ENCODE peak calls at places on chromosomes 1 and 21, in six cellular contexts. M is transverse colon, S is thoracic aorta, V is heart left ventricle, Y is RWPE1, H is HFFc6. G is an unnamed sample.

GRCh38 chr1:52037402-52037814 is 3.8 kb upstream of the KTI12 start:
- DNase-seq in M (peak), S (no peak), V (no peak), Y (no peak), H (no peak), G (no peak)

GRCh38 chr1:33126411-33127000 is 45.6 kb downstream of the AZIN2 start:
- DNase-seq in M (no peak), S (no peak), V (no peak), Y (no peak), H (no peak), G (no peak)

GRCh38 chr1:227190321-227190720 is 128.0 kb downstream of the CDC42BPA start:
- DNase-seq in M (no peak), S (no peak), V (no peak), Y (no peak), H (no peak), G (no peak)

GRCh38 chr1:166740668-166741276 is 98.5 kb upstream of the POGK start:
- DNase-seq in M (no peak), S (no peak), V (no peak), Y (no peak), H (no peak), G (no peak)

GRCh38 chr1:51131185-51131584 is 29.2 kb downstream of the C1orf185 start:
- DNase-seq in M (no peak), S (no peak), V (no peak), Y (no peak), H (no peak), G (no peak)

GRCh38 chr1:228530086-228530758 is 43.0 kb downstream of the RNF187 start:
- DNase-seq in M (no peak), S (no peak), V (no peak), Y (no peak), H (no peak), G (no peak)

GRCh38 chr21:14685568-14685967 is 139.5 kb upstream of the SAMSN1 start:
- DNase-seq in M (no peak), S (no peak), V (no peak), Y (no peak), H (no peak), G (no peak)

GRCh38 chr1:13702425-13703127 is 2.6 kb downstream of the PRDM2 start:
- DNase-seq in M (peak), S (no peak), V (no peak), Y (no peak), H (no peak), G (no peak)

GRCh38 chr21:46545363-46545762 is 59.5 kb downstream of the S100B start:
- DNase-seq in M (no peak), S (no peak), V (no peak), Y (peak), H (peak), G (no peak)

GRCh38 chr1:10773376-10773775 is 23.1 kb downstream of the CASZ1 start:
- DNase-seq in M (no peak), S (no peak), V (no peak), Y (no peak), H (no peak), G (no peak)

GRCh38 chr1:245266105-245266504 is 111.3 kb downstream of the KIF26B start:
- DNase-seq in M (no peak), S (no peak), V (no peak), Y (no peak), H (no peak), G (no peak)

GRCh38 chr1:119449964-119450363 is 35.0 kb downstream of the HSD3B2 start:
- DNase-seq in M (no peak), S (no peak), V (no peak), Y (no peak), H (no peak), G (peak)

GRCh38 chr1:228837817-228838716 is 102.8 kb downstream of the RHOU start:
- DNase-seq in M (peak), S (no peak), V (no peak), Y (peak), H (peak), G (peak)

GRCh38 chr1:5980314-5981008 is 11.8 kb downstream of the NPHP4 start:
- DNase-seq in M (no peak), S (no peak), V (peak), Y (no peak), H (no peak), G (peak)

GRCh38 chr21:32329331-32329730 is 30.7 kb downstream of the MRAP start:
- DNase-seq in M (no peak), S (peak), V (no peak), Y (no peak), H (no peak), G (no peak)

GRCh38 chr1:183318433-183318832 is 99.7 kb downstream of the NMNAT2 start:
- DNase-seq in M (peak), S (peak), V (peak), Y (peak), H (peak), G (peak)

GRCh38 chr1:29247874-29248273 is 11.6 kb downstream of the PTPRU start:
- DNase-seq in M (no peak), S (no peak), V (no peak), Y (no peak), H (no peak), G (no peak)

GRCh38 chr1:201266276-201266675 is 17.0 kb upstream of the PKP1 start:
- DNase-seq in M (no peak), S (no peak), V (no peak), Y (no peak), H (no peak), G (no peak)

GRCh38 chr1:101237229-101237837 is 514 bp downstream of the S1PR1 start:
- DNase-seq in M (no peak), S (no peak), V (no peak), Y (peak), H (peak), G (no peak)

GRCh38 chr1:14999441-14999840 is 154.1 kb upstream of the TMEM51 start:
- DNase-seq in M (no peak), S (no peak), V (no peak), Y (no peak), H (no peak), G (no peak)

GRCh38 chr1:1144122-1144842 is 28.4 kb upstream of the C1orf159 start:
- DNase-seq in M (peak), S (no peak), V (no peak), Y (no peak), H (no peak), G (no peak)

GRCh38 chr1:84428220-84428619 is 29.9 kb downstream of the DNASE2B start:
- DNase-seq in M (no peak), S (no peak), V (no peak), Y (no peak), H (no peak), G (no peak)

GRCh38 chr1:207316141-207316540 is 5.3 kb upstream of the CD55 start:
- DNase-seq in M (no peak), S (no peak), V (no peak), Y (no peak), H (no peak), G (no peak)

GRCh38 chr1:247331526-247332214 is at the start of gene ZNF496:
- DNase-seq in M (peak), S (peak), V (peak), Y (peak), H (peak), G (peak)

GRCh38 chr1:13699936-13700520 is at the start of gene PRDM2:
- DNase-seq in M (peak), S (no peak), V (peak), Y (peak), H (no peak), G (peak)

GRCh38 chr1:230878584-230878975 is 10.3 kb upstream of the C1orf198 start:
- DNase-seq in M (no peak), S (no peak), V (peak), Y (no peak), H (peak), G (no peak)

GRCh38 chr1:91533625-91534024 is 33.0 kb downstream of the CDC7 start:
- DNase-seq in M (no peak), S (no peak), V (no peak), Y (no peak), H (no peak), G (no peak)

GRCh38 chr1:180366386-180367068 is 135.8 kb downstream of the ACBD6 start:
- DNase-seq in M (no peak), S (no peak), V (no peak), Y (no peak), H (no peak), G (no peak)

GRCh38 chr1:31416101-31416736 is 3.2 kb downstream of the SERINC2 start:
- DNase-seq in M (no peak), S (no peak), V (no peak), Y (no peak), H (no peak), G (peak)

GRCh38 chr1:197951617-197952175 is 34.5 kb downstream of the LHX9 start:
- DNase-seq in M (no peak), S (no peak), V (no peak), Y (no peak), H (no peak), G (no peak)

GRCh38 chr1:234216116-234216703 is 157.0 kb upstream of the COA6 start:
- DNase-seq in M (no peak), S (no peak), V (no peak), Y (no peak), H (no peak), G (no peak)

GRCh38 chr1:149937779-149938178 is 1.1 kb upstream of the MTMR11 start:
- DNase-seq in M (no peak), S (no peak), V (no peak), Y (no peak), H (no peak), G (no peak)

GRCh38 chr1:153649137-153649866 is 9.2 kb upstream of the SNAPIN start:
- DNase-seq in M (no peak), S (no peak), V (no peak), Y (no peak), H (no peak), G (no peak)

GRCh38 chr1:202163281-202164270 is 3.2 kb upstream of the PTPN7 start:
- DNase-seq in M (no peak), S (no peak), V (no peak), Y (no peak), H (no peak), G (no peak)

GRCh38 chr1:189205863-189206262 is 1271.8 kb downstream of the BRINP3 start:
- DNase-seq in M (no peak), S (no peak), V (no peak), Y (no peak), H (no peak), G (no peak)
- TF ChIP-seq CTCF in M (no peak), S (no peak), V (no peak), Y (no peak), H (no peak), G (no peak)

DNA sequence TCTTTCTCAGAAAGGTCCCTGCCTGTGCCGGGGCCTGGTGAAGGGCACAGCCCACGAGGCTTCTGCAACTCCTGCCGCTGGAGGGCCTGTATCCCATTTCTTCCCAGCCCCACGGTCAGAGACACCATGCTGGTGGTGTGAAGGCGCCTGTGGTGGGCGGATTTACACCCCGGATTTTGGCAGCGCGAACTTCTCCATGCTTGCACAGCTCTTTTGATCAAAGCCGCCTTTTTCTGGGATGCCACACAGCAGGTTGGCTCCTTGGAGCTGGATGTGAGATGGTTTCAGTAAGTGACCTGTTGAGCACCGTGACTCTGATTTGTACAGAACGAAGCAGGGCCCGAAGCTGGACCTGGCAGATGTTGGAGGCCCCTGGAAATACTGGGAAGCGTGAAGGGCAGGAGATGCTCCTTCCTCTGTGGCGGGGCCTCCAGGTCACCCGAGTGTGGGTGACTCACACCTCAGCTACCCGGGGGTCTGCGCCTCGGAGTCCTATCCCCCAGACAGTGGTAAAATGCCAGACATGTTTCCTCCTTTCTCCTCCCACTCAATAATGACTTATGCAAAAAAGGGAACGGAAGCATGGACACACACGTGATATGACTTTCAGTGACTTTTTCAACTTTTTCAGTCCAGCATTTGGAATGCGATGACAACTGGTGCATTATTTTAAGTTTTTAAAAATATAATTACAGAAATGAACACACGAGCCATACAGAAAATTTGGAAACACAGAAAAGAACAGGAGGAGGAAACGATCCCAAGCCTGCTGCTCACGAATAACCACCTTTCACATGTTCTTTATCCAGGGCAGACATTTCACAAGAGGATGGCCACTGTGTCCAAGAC is 9.0 kb downstream of the UMODL1 start:
- DNase-seq in M (no peak), S (no peak), V (no peak), Y (no peak), H (no peak), G (no peak)
- TF ChIP-seq CTCF in M (no peak), S (no peak), V (no peak), Y (no peak), H (no peak), G (no peak)

DNA sequence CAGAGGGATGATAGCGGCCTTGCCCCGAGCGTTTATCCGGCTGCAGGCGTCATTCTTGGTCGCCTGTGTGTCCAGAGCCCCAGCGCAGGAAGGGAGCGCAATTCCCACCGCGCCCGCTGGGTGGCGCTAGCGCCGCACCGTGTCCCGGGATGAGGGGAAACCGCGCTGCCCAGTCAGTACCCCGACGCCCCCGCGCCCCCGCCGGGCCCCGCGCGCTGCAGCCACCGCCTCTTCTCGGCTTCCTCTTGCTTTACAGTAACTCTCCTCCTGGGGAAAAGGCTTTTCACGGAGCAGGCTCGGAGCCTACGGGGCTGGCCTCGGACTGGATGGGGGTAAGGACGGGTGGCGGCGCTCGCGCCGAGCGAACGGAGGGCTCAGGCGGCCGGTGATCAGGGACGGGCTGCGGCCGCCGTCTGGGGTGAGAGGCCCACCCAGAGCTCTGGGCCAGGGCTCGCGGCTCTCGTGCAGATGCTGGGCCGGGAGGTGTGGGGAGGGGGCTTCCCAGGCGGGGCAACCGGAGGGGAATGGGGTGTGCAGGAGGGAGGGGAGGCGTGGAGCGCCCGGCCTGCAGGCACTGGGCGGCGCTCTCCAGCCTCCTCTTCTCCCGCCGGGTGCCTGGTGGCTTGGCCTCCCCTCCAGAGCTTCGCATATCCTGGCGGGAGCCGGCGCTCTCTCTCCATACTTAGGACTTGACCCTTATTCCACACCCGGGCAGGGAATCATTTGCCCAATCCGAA is 29.8 kb downstream of the TEX35 start:
- DNase-seq in M (peak), S (no peak), V (peak), Y (peak), H (peak), G (peak)
- TF ChIP-seq CTCF in M (peak), S (peak), V (peak), Y (peak), H (peak), G (peak)

DNA sequence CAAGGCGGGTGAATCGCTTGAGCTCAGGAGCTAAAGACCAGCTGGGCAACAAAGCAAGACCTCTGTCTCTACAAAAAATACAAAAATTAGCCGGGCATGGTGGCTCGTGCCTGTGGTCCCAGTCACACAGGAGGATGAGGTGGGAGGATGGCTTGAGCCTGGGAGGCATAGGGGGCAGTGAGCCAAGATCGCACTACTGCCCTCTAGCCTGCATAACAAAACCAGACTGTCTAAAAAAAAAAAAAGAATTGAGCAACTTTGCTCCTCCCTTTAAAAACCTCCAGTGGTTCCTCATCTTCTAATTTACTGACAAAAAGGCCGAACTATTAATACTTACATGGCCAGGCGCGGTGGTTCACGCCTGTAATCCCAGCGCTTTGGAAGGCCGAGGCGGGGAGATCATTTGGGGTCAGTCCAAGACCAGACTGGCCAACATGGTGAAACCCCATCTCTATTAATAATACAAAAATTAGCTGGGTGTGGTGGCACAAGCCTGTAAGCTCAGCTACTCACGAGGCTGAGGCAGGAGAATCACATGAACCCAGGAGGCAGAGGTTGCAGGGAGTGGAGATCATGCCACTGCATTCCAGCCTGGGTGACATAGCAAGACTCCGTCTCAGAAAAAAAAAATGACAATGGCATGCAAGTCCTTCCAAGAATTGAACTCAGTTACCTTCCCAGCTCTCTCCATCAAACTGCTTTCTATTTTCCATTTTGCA is 4.4 kb downstream of the ACBD3 start:
- DNase-seq in M (peak), S (no peak), V (peak), Y (peak), H (peak), G (peak)
- TF ChIP-seq CTCF in M (peak), S (peak), V (peak), Y (peak), H (peak), G (peak)

DNA sequence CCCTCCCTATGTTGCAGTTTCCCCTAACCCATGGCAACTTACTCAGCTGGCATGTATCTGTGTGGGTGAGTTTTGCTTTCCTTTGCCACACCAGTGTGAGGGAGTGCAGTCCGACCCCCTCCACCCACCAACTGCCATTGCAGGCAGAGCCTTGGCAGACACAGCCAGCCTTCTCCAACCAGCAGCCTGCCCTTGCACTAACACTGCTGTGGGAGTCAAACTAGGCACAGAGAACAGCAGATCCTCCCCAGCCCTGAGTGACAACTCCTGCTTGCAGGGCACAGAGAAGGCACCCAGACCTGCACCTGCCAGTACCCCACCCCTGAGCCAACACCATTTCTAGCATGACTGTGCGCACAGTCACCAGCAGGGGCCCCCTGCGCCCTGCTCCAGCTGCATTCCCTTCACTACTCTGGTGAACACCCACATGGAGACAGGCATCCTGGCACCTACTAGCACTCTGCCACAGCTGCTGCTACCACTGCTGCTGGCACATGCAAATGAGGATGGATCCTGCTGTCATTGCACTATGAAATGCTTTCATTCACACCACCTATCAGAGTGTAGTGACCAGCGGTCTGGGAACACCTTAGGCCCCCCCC is 98.4 kb downstream of the MAGI3 start:
- DNase-seq in M (no peak), S (no peak), V (no peak), Y (no peak), H (no peak), G (peak)
- TF ChIP-seq CTCF in M (no peak), S (no peak), V (no peak), Y (no peak), H (peak), G (no peak)

GRCh38 chr1:18653375-18653774 is 22.7 kb downstream of the PAX7 start:
- DNase-seq in M (no peak), S (no peak), V (no peak), Y (no peak), H (no peak), G (no peak)
- TF ChIP-seq CTCF in M (no peak), S (no peak), V (no peak), Y (no peak), H (no peak), G (no peak)